ENCODE peak calls at places on chromosome 18, in five cellular contexts. E is stomach; N is activated CD8-positive, alpha-beta memory T cell treated with anti-CD3 and anti-CD28 coated beads for 4 hours; F is stimulated activated CD8-positive, alpha-beta memory T cell treated with anti-CD3 and anti-CD28 coated beads, Interleukin-15, amount 100 ng/mL, for 24 hours; M is ACHN. K is an unnamed sample.

GRCh38 chr18:21740724-21741510 is at the start of gene MIB1:
- DNase-seq in N (peak), E (peak), F (peak), M (no peak), K (peak)

GRCh38 chr18:12403601-12404506 is 3.9 kb upstream of the PRELID3A start:
- DNase-seq in E (no peak), N (no peak), F (no peak), M (peak), K (no peak)

GRCh38 chr18:524496-524895 is 24.0 kb upstream of the COLEC12 start:
- DNase-seq in F (no peak), M (peak), N (no peak), E (no peak), K (no peak)

GRCh38 chr18:68735498-68736343 is 20.8 kb upstream of the TMX3 start:
- DNase-seq in M (peak), F (no peak), E (no peak), N (no peak), K (no peak)

GRCh38 chr18:54479365-54479764 is 111.7 kb upstream of the DYNAP start:
- DNase-seq in N (no peak), F (no peak), E (no peak), M (no peak), K (no peak)

GRCh38 chr18:73688161-73688560 is 459.5 kb downstream of the FBXO15 start:
- DNase-seq in M (no peak), N (no peak), F (no peak), E (no peak), K (no peak)

GRCh38 chr18:22185298-22185697 is 15.9 kb downstream of the GATA6 start:
- DNase-seq in F (no peak), E (no peak), M (no peak), N (no peak), K (no peak)

GRCh38 chr18:39962546-39962945 is 1992.5 kb upstream of the PIK3C3 start:
- DNase-seq in M (no peak), E (no peak), N (no peak), F (no peak), K (no peak)

GRCh38 chr18:23068692-23069305 is 66.5 kb upstream of the CABLES1 start:
- DNase-seq in F (no peak), M (no peak), N (no peak), E (no peak), K (no peak)

GRCh38 chr18:26207937-26208336 is 18.3 kb upstream of the TAF4B start:
- DNase-seq in N (no peak), E (no peak), M (no peak), F (no peak), K (no peak)

GRCh38 chr18:26309283-26309682 is 83.0 kb downstream of the TAF4B start:
- DNase-seq in E (no peak), N (no peak), M (no peak), F (no peak), K (no peak)

GRCh38 chr18:79489900-79490592 is 94.3 kb downstream of the NFATC1 start:
- DNase-seq in E (no peak), N (no peak), M (no peak), F (no peak), K (no peak)

K was measured in prostate gland.